ENCODE peak calls at places on chromosomes 12 and 14, in ten cellular contexts. L, I, W, Y, N, Z, A, K, V and O are unnamed samples.
A peak's percentile ranks its signal among the peaks of the same experiment; 100 is the strongest.

GRCh38 chr12:52585951-52586350 is 12.3 kb upstream of the KRT74 start:
- DNase-seq in L (no peak), I (no peak), W (no peak), Y (no peak), N (no peak), Z (no peak), A (no peak), K (no peak), V (no peak), O (no peak)

GRCh38 chr12:14239935-14240872 is 125.3 kb upstream of the ATF7IP start:
- DNase-seq in L (no peak), I (peak; percentile 50), W (no peak), Y (peak; percentile 76), N (peak; percentile 80), Z (no peak), A (no peak), K (peak; percentile 42), V (no peak), O (no peak)

GRCh38 chr12:59173696-59174095 is 253.4 kb upstream of the LRIG3 start:
- DNase-seq in L (no peak), I (no peak), W (peak; percentile 5), Y (no peak), N (no peak), Z (no peak), A (no peak), K (no peak), V (no peak), O (no peak)

GRCh38 chr14:105937253-105938054 is 411.1 kb downstream of the TMEM121 start:
- DNase-seq in L (no peak), I (no peak), W (no peak), Y (no peak), N (no peak), Z (no peak), A (no peak), K (no peak), V (no peak), O (no peak)

GRCh38 chr14:34266344-34266743 is 195.7 kb downstream of the SPTSSA start:
- DNase-seq in L (no peak), I (no peak), W (no peak), Y (no peak), N (no peak), Z (no peak), A (no peak), K (no peak), V (no peak), O (no peak)

GRCh38 chr12:6552140-6552551 is 3.7 kb downstream of the IFFO1 start:
- DNase-seq in L (no peak), I (no peak), W (no peak), Y (peak; percentile 22), N (no peak), Z (no peak), A (no peak), K (no peak), V (peak; percentile 60), O (no peak)

GRCh38 chr14:28609228-28609828 is 157.3 kb upstream of the FOXG1 start:
- DNase-seq in L (no peak), I (peak; percentile 49), W (peak; percentile 64), Y (peak; percentile 62), N (peak; percentile 65), Z (no peak), A (peak; percentile 3), K (peak; percentile 70), V (no peak), O (peak; percentile 1)

GRCh38 chr12:30923057-30923456 is 3.5 kb upstream of the TSPAN11 start:
- DNase-seq in L (no peak), I (no peak), W (no peak), Y (no peak), N (no peak), Z (no peak), A (no peak), K (no peak), V (no peak), O (no peak)

GRCh38 chr12:47757840-47758583 is 668 bp downstream of the RAPGEF3 start:
- DNase-seq in L (no peak), I (no peak), W (no peak), Y (no peak), N (no peak), Z (no peak), A (no peak), K (no peak), V (no peak), O (no peak)

GRCh38 chr12:31702047-31702446 is 26.8 kb downstream of the AMN1 start:
- DNase-seq in L (no peak), I (peak; percentile 30), W (no peak), Y (peak; percentile 32), N (no peak), Z (no peak), A (peak; percentile 15), K (no peak), V (peak; percentile 8), O (no peak)

GRCh38 chr12:14924541-14924940 is 13.8 kb downstream of the ERP27 start:
- DNase-seq in L (no peak), I (no peak), W (no peak), Y (no peak), N (no peak), Z (no peak), A (no peak), K (no peak), V (no peak), O (no peak)

GRCh38 chr12:32240210-32240609 is 133.6 kb downstream of the BICD1 start:
- DNase-seq in L (no peak), I (no peak), W (no peak), Y (peak; percentile 56), N (no peak), Z (no peak), A (no peak), K (no peak), V (no peak), O (no peak)

GRCh38 chr14:62064741-62065323 is 302.6 kb downstream of the SNAPC1 start:
- DNase-seq in L (no peak), I (no peak), W (peak; percentile 86), Y (no peak), N (no peak), Z (no peak), A (no peak), K (no peak), V (no peak), O (no peak)

GRCh38 chr14:80987235-80988032 is 32.0 kb downstream of the TSHR start:
- DNase-seq in L (no peak), I (peak; percentile 53), W (peak; percentile 98), Y (peak; percentile 66), N (peak; percentile 68), Z (no peak), A (peak; percentile 76), K (peak; percentile 73), V (peak; percentile 38), O (no peak)

GRCh38 chr14:89684139-89684538 is 267.1 kb upstream of the FOXN3 start:
- DNase-seq in L (no peak), I (peak; percentile 12), W (no peak), Y (no peak), N (no peak), Z (no peak), A (no peak), K (no peak), V (no peak), O (no peak)